ENCODE peak calls at places on chromosomes 4 and X, in five cellular contexts. B is T-helper 17 cell; C is stimulated activated CD4-positive, alpha-beta T cell treated with anti-CD3 and anti-CD28 coated beads, Interleukin-15, amount 100 ng/mL, for 1 hour; R is head of caudate nucleus; K is activated CD4-positive, alpha-beta T cell treated with anti-CD3 and anti-CD28 coated beads for 24 hours. I is an unnamed sample.

GRCh38 chr4:110062166-110062565 is 136.2 kb downstream of the ELOVL6 start:
- DNase-seq in R (peak; percentile 72), C (no peak), B (no peak), K (no peak), I (no peak)

GRCh38 chrX:40310016-40310415 is 212.3 kb upstream of the BCOR start:
- DNase-seq in R (no peak), C (no peak), B (no peak), K (no peak), I (no peak)

GRCh38 chr4:56654238-56654632 is 26.9 kb downstream of the HOPX start:
- DNase-seq in K (no peak), B (no peak), C (no peak), R (no peak), I (peak; percentile 58)

GRCh38 chrX:137566746-137567473 is 983 bp downstream of the ZIC3 start:
- DNase-seq in C (no peak), B (no peak), R (no peak), K (no peak), I (no peak)

GRCh38 chr4:40399578-40399977 is 64.4 kb downstream of the CHRNA9 start:
- DNase-seq in K (no peak), B (no peak), C (no peak), R (no peak), I (no peak)

GRCh38 chr4:106985830-106986229 is 50.3 kb downstream of the DKK2 start:
- DNase-seq in B (no peak), C (no peak), R (no peak), K (no peak), I (no peak)

GRCh38 chr4:10590896-10591295 is 93.7 kb downstream of the CLNK start:
- DNase-seq in K (no peak), B (no peak), C (no peak), R (no peak), I (no peak)

GRCh38 chr4:55933611-55934010 is 15.1 kb upstream of the CEP135 start:
- DNase-seq in R (no peak), B (no peak), K (no peak), C (no peak), I (no peak)

GRCh38 chr4:24434193-24434728 is 150.1 kb downstream of the DHX15 start:
- DNase-seq in B (no peak), C (no peak), K (no peak), R (peak; percentile 44), I (no peak)

GRCh38 chr4:20394471-20394870 is 142.8 kb downstream of the SLIT2 start:
- DNase-seq in R (no peak), K (no peak), C (no peak), B (no peak), I (no peak)

GRCh38 chrX:11655282-11655985 is 10.3 kb downstream of the ARHGAP6 start:
- DNase-seq in K (no peak), B (no peak), R (no peak), C (no peak), I (no peak)

GRCh38 chrX:47174846-47175587 is 18.6 kb upstream of the UBA1 start:
- DNase-seq in B (no peak), K (no peak), R (no peak), C (no peak), I (no peak)

GRCh38 chr4:142353149-142353738 is 492.9 kb downstream of the INPP4B start:
- DNase-seq in C (no peak), K (no peak), R (no peak), B (no peak), I (peak; percentile 26)

GRCh38 chrX:1248381-1249061 is 20.1 kb upstream of the CSF2RA start:
- DNase-seq in C (no peak), B (no peak), K (no peak), R (no peak), I (peak; percentile 46)

GRCh38 chr4:85744950-85745349 is 270.0 kb downstream of the ARHGAP24 start:
- DNase-seq in B (no peak), R (no peak), C (no peak), K (no peak), I (no peak)

I was measured in testis.